ENCODE peak calls at places on chromosomes 5 and 9, in eight cellular contexts. One of them, this sample, is unnamed.

GRCh38 chr5:150245808-150246207 is 43.8 kb downstream of the CAMK2A start:
- DNase-seq in AG04449: no peak
- DNase-seq in GDM1: no peak
- DNase-seq in fibroblast of the aortic adventitia: no peak
- DNase-seq in stimulated activated CD8-positive, alpha-beta memory T cell treated with anti-CD3 and anti-CD28 coated beads, Interleukin-7, amount 100 ng/mL, for 48 hours: no peak
- DNase-seq in NCI-H774: no peak
- DNase-seq in colonic mucosa: no peak
- DNase-seq in foreskin fibroblast: no peak
- DNase-seq in this sample: no peak

GRCh38 chr5:37722236-37723146 is 117.3 kb downstream of the GDNF start:
- DNase-seq in AG04449: peak
- DNase-seq in GDM1: no peak
- DNase-seq in fibroblast of the aortic adventitia: peak
- DNase-seq in stimulated activated CD8-positive, alpha-beta memory T cell treated with anti-CD3 and anti-CD28 coated beads, Interleukin-7, amount 100 ng/mL, for 48 hours: no peak
- DNase-seq in NCI-H774: no peak
- DNase-seq in colonic mucosa: no peak
- DNase-seq in foreskin fibroblast: peak
- DNase-seq in this sample: peak

GRCh38 chr5:157265714-157266285 is at the start of gene CYFIP2:
- DNase-seq in AG04449: no peak
- DNase-seq in GDM1: peak
- DNase-seq in fibroblast of the aortic adventitia: no peak
- DNase-seq in stimulated activated CD8-positive, alpha-beta memory T cell treated with anti-CD3 and anti-CD28 coated beads, Interleukin-7, amount 100 ng/mL, for 48 hours: peak
- DNase-seq in NCI-H774: peak
- DNase-seq in colonic mucosa: peak
- DNase-seq in foreskin fibroblast: peak
- DNase-seq in this sample: peak

GRCh38 chr5:116455061-116455460 is 119.6 kb downstream of the SEMA6A start:
- DNase-seq in AG04449: no peak
- DNase-seq in GDM1: no peak
- DNase-seq in fibroblast of the aortic adventitia: peak
- DNase-seq in stimulated activated CD8-positive, alpha-beta memory T cell treated with anti-CD3 and anti-CD28 coated beads, Interleukin-7, amount 100 ng/mL, for 48 hours: no peak
- DNase-seq in NCI-H774: no peak
- DNase-seq in colonic mucosa: no peak
- DNase-seq in foreskin fibroblast: peak
- DNase-seq in this sample: no peak

GRCh38 chr9:37769306-37769705 is 15.6 kb downstream of the EXOSC3 start:
- DNase-seq in AG04449: no peak
- DNase-seq in GDM1: no peak
- DNase-seq in fibroblast of the aortic adventitia: no peak
- DNase-seq in stimulated activated CD8-positive, alpha-beta memory T cell treated with anti-CD3 and anti-CD28 coated beads, Interleukin-7, amount 100 ng/mL, for 48 hours: no peak
- DNase-seq in NCI-H774: no peak
- DNase-seq in colonic mucosa: no peak
- DNase-seq in foreskin fibroblast: no peak
- DNase-seq in this sample: no peak

GRCh38 chr5:57366744-57367143 is 115.9 kb downstream of the ACTBL2 start:
- DNase-seq in AG04449: no peak
- DNase-seq in GDM1: no peak
- DNase-seq in fibroblast of the aortic adventitia: peak
- DNase-seq in stimulated activated CD8-positive, alpha-beta memory T cell treated with anti-CD3 and anti-CD28 coated beads, Interleukin-7, amount 100 ng/mL, for 48 hours: no peak
- DNase-seq in NCI-H774: no peak
- DNase-seq in colonic mucosa: no peak
- DNase-seq in foreskin fibroblast: peak
- DNase-seq in this sample: no peak

GRCh38 chr9:34203275-34204010 is 24.6 kb downstream of the UBAP1 start:
- DNase-seq in AG04449: no peak
- DNase-seq in GDM1: no peak
- DNase-seq in fibroblast of the aortic adventitia: peak
- DNase-seq in stimulated activated CD8-positive, alpha-beta memory T cell treated with anti-CD3 and anti-CD28 coated beads, Interleukin-7, amount 100 ng/mL, for 48 hours: no peak
- DNase-seq in NCI-H774: no peak
- DNase-seq in colonic mucosa: no peak
- DNase-seq in foreskin fibroblast: peak
- DNase-seq in this sample: no peak

GRCh38 chr5:135642934-135643333 is 64.1 kb upstream of the CXCL14 start:
- DNase-seq in AG04449: no peak
- DNase-seq in GDM1: no peak
- DNase-seq in fibroblast of the aortic adventitia: no peak
- DNase-seq in stimulated activated CD8-positive, alpha-beta memory T cell treated with anti-CD3 and anti-CD28 coated beads, Interleukin-7, amount 100 ng/mL, for 48 hours: no peak
- DNase-seq in NCI-H774: no peak
- DNase-seq in colonic mucosa: no peak
- DNase-seq in foreskin fibroblast: no peak
- DNase-seq in this sample: no peak

GRCh38 chr5:90562331-90562730 is 3.7 kb downstream of the ADGRV1 start:
- DNase-seq in AG04449: no peak
- DNase-seq in GDM1: no peak
- DNase-seq in fibroblast of the aortic adventitia: no peak
- DNase-seq in stimulated activated CD8-positive, alpha-beta memory T cell treated with anti-CD3 and anti-CD28 coated beads, Interleukin-7, amount 100 ng/mL, for 48 hours: no peak
- DNase-seq in NCI-H774: no peak
- DNase-seq in colonic mucosa: no peak
- DNase-seq in foreskin fibroblast: no peak
- DNase-seq in this sample: no peak

GRCh38 chr9:12680757-12681156 is 12.4 kb upstream of the TYRP1 start:
- DNase-seq in AG04449: no peak
- DNase-seq in GDM1: no peak
- DNase-seq in fibroblast of the aortic adventitia: no peak
- DNase-seq in stimulated activated CD8-positive, alpha-beta memory T cell treated with anti-CD3 and anti-CD28 coated beads, Interleukin-7, amount 100 ng/mL, for 48 hours: no peak
- DNase-seq in NCI-H774: no peak
- DNase-seq in colonic mucosa: no peak
- DNase-seq in foreskin fibroblast: no peak
- DNase-seq in this sample: no peak

GRCh38 chr5:12095808-12096281 is 191.6 kb upstream of the CTNND2 start:
- DNase-seq in AG04449: no peak
- DNase-seq in GDM1: no peak
- DNase-seq in fibroblast of the aortic adventitia: no peak
- DNase-seq in stimulated activated CD8-positive, alpha-beta memory T cell treated with anti-CD3 and anti-CD28 coated beads, Interleukin-7, amount 100 ng/mL, for 48 hours: no peak
- DNase-seq in NCI-H774: no peak
- DNase-seq in colonic mucosa: no peak
- DNase-seq in foreskin fibroblast: no peak
- DNase-seq in this sample: no peak

GRCh38 chr5:1124181-1125029 is 12.5 kb upstream of the SLC12A7 start:
- DNase-seq in AG04449: no peak
- DNase-seq in GDM1: no peak
- DNase-seq in fibroblast of the aortic adventitia: no peak
- DNase-seq in stimulated activated CD8-positive, alpha-beta memory T cell treated with anti-CD3 and anti-CD28 coated beads, Interleukin-7, amount 100 ng/mL, for 48 hours: no peak
- DNase-seq in NCI-H774: no peak
- DNase-seq in colonic mucosa: no peak
- DNase-seq in foreskin fibroblast: peak
- DNase-seq in this sample: no peak

GRCh38 chr9:133539434-133539833 is 4.9 kb downstream of the ADAMTSL2 start:
- DNase-seq in AG04449: no peak
- DNase-seq in GDM1: no peak
- DNase-seq in fibroblast of the aortic adventitia: no peak
- DNase-seq in stimulated activated CD8-positive, alpha-beta memory T cell treated with anti-CD3 and anti-CD28 coated beads, Interleukin-7, amount 100 ng/mL, for 48 hours: no peak
- DNase-seq in NCI-H774: no peak
- DNase-seq in colonic mucosa: peak
- DNase-seq in foreskin fibroblast: no peak
- DNase-seq in this sample: no peak

GRCh38 chr5:181189962-181190710 is 14.9 kb downstream of the TRIM7 start:
- DNase-seq in AG04449: no peak
- DNase-seq in GDM1: no peak
- DNase-seq in fibroblast of the aortic adventitia: no peak
- DNase-seq in stimulated activated CD8-positive, alpha-beta memory T cell treated with anti-CD3 and anti-CD28 coated beads, Interleukin-7, amount 100 ng/mL, for 48 hours: no peak
- DNase-seq in NCI-H774: no peak
- DNase-seq in colonic mucosa: peak
- DNase-seq in foreskin fibroblast: peak
- DNase-seq in this sample: peak

GRCh38 chr5:42876375-42876844 is 64.7 kb upstream of the SELENOP start:
- DNase-seq in AG04449: no peak
- DNase-seq in GDM1: no peak
- DNase-seq in fibroblast of the aortic adventitia: peak
- DNase-seq in stimulated activated CD8-positive, alpha-beta memory T cell treated with anti-CD3 and anti-CD28 coated beads, Interleukin-7, amount 100 ng/mL, for 48 hours: no peak
- DNase-seq in NCI-H774: no peak
- DNase-seq in colonic mucosa: no peak
- DNase-seq in foreskin fibroblast: no peak
- DNase-seq in this sample: no peak

GRCh38 chr5:34491251-34491620 is 164.9 kb upstream of the RAI14 start:
- DNase-seq in AG04449: no peak
- DNase-seq in GDM1: no peak
- DNase-seq in fibroblast of the aortic adventitia: no peak
- DNase-seq in stimulated activated CD8-positive, alpha-beta memory T cell treated with anti-CD3 and anti-CD28 coated beads, Interleukin-7, amount 100 ng/mL, for 48 hours: no peak
- DNase-seq in NCI-H774: no peak
- DNase-seq in colonic mucosa: no peak
- DNase-seq in foreskin fibroblast: peak
- DNase-seq in this sample: no peak

GRCh38 chr5:53987091-53987490 is 323.3 kb downstream of the ARL15 start:
- DNase-seq in AG04449: no peak
- DNase-seq in GDM1: no peak
- DNase-seq in fibroblast of the aortic adventitia: no peak
- DNase-seq in stimulated activated CD8-positive, alpha-beta memory T cell treated with anti-CD3 and anti-CD28 coated beads, Interleukin-7, amount 100 ng/mL, for 48 hours: no peak
- DNase-seq in NCI-H774: no peak
- DNase-seq in colonic mucosa: no peak
- DNase-seq in foreskin fibroblast: peak
- DNase-seq in this sample: no peak

GRCh38 chr9:2231831-2232230 is 216.7 kb downstream of the SMARCA2 start:
- DNase-seq in AG04449: no peak
- DNase-seq in GDM1: no peak
- DNase-seq in fibroblast of the aortic adventitia: peak
- DNase-seq in stimulated activated CD8-positive, alpha-beta memory T cell treated with anti-CD3 and anti-CD28 coated beads, Interleukin-7, amount 100 ng/mL, for 48 hours: no peak
- DNase-seq in NCI-H774: no peak
- DNase-seq in colonic mucosa: no peak
- DNase-seq in foreskin fibroblast: peak
- DNase-seq in this sample: no peak

GRCh38 chr5:126015244-126016054 is 407.8 kb upstream of the GRAMD2B start:
- DNase-seq in AG04449: no peak
- DNase-seq in GDM1: no peak
- DNase-seq in fibroblast of the aortic adventitia: peak
- DNase-seq in stimulated activated CD8-positive, alpha-beta memory T cell treated with anti-CD3 and anti-CD28 coated beads, Interleukin-7, amount 100 ng/mL, for 48 hours: no peak
- DNase-seq in NCI-H774: no peak
- DNase-seq in colonic mucosa: no peak
- DNase-seq in foreskin fibroblast: peak
- DNase-seq in this sample: no peak

GRCh38 chr9:111514967-111515366 is 10.0 kb upstream of the ZNF483 start:
- DNase-seq in AG04449: no peak
- DNase-seq in GDM1: no peak
- DNase-seq in fibroblast of the aortic adventitia: no peak
- DNase-seq in stimulated activated CD8-positive, alpha-beta memory T cell treated with anti-CD3 and anti-CD28 coated beads, Interleukin-7, amount 100 ng/mL, for 48 hours: no peak
- DNase-seq in NCI-H774: no peak
- DNase-seq in colonic mucosa: no peak
- DNase-seq in foreskin fibroblast: no peak
- DNase-seq in this sample: no peak

GRCh38 chr5:96143450-96143849 is 181.8 kb upstream of the ELL2 start:
- DNase-seq in AG04449: no peak
- DNase-seq in GDM1: no peak
- DNase-seq in fibroblast of the aortic adventitia: no peak
- DNase-seq in stimulated activated CD8-positive, alpha-beta memory T cell treated with anti-CD3 and anti-CD28 coated beads, Interleukin-7, amount 100 ng/mL, for 48 hours: no peak
- DNase-seq in NCI-H774: no peak
- DNase-seq in colonic mucosa: peak
- DNase-seq in foreskin fibroblast: peak
- DNase-seq in this sample: no peak

GRCh38 chr5:69261034-69261433 is 26.3 kb downstream of the CDK7 start:
- DNase-seq in AG04449: no peak
- DNase-seq in GDM1: no peak
- DNase-seq in fibroblast of the aortic adventitia: no peak
- DNase-seq in stimulated activated CD8-positive, alpha-beta memory T cell treated with anti-CD3 and anti-CD28 coated beads, Interleukin-7, amount 100 ng/mL, for 48 hours: no peak
- DNase-seq in NCI-H774: no peak
- DNase-seq in colonic mucosa: no peak
- DNase-seq in foreskin fibroblast: peak
- DNase-seq in this sample: no peak

GRCh38 chr9:69171049-69171448 is 3.0 kb upstream of the TJP2 start:
- DNase-seq in AG04449: no peak
- DNase-seq in GDM1: no peak
- DNase-seq in fibroblast of the aortic adventitia: peak
- DNase-seq in stimulated activated CD8-positive, alpha-beta memory T cell treated with anti-CD3 and anti-CD28 coated beads, Interleukin-7, amount 100 ng/mL, for 48 hours: no peak
- DNase-seq in NCI-H774: no peak
- DNase-seq in colonic mucosa: no peak
- DNase-seq in foreskin fibroblast: no peak
- DNase-seq in this sample: no peak

GRCh38 chr9:13436591-13436990 is 157.1 kb upstream of the MPDZ start:
- DNase-seq in AG04449: no peak
- DNase-seq in GDM1: no peak
- DNase-seq in fibroblast of the aortic adventitia: peak
- DNase-seq in stimulated activated CD8-positive, alpha-beta memory T cell treated with anti-CD3 and anti-CD28 coated beads, Interleukin-7, amount 100 ng/mL, for 48 hours: no peak
- DNase-seq in NCI-H774: no peak
- DNase-seq in colonic mucosa: no peak
- DNase-seq in foreskin fibroblast: no peak
- DNase-seq in this sample: no peak

This sample was measured in activated CD4-positive, alpha-beta memory T cell treated with anti-CD3 and anti-CD28 coated beads, Interleukin-2, amount 10 ng/mL, durations not matched to agents 7 days and 5 days.